ENCODE peak calls at places on chromosomes 2 and 18, in five cellular contexts. F is heart right ventricle, M is upper lobe of right lung, H is right lobe of liver, N is HepG2. P is an unnamed sample.

GRCh38 chr2:237496428-237496827 is 9.4 kb downstream of the MLPH start:
- DNase-seq in F (no peak), M (no peak), H (no peak), N (no peak), P (no peak)

GRCh38 chr18:46160050-46160798 is 56.0 kb downstream of the HAUS1 start:
- DNase-seq in F (no peak), M (no peak), H (no peak), N (no peak), P (no peak)

GRCh38 chr18:9482790-9483189 is 7.5 kb downstream of the RALBP1 start:
- DNase-seq in F (no peak), M (no peak), H (no peak), N (no peak), P (no peak)

GRCh38 chr2:162828545-162828944 is 10.0 kb downstream of the KCNH7 start:
- DNase-seq in F (no peak), M (no peak), H (no peak), N (no peak), P (no peak)

GRCh38 chr2:236677368-236677767 is 107.7 kb downstream of the ACKR3 start:
- DNase-seq in F (no peak), M (no peak), H (no peak), N (no peak), P (no peak)

GRCh38 chr2:66874411-66874810 is 439.5 kb downstream of the MEIS1 start:
- DNase-seq in F (no peak), M (no peak), H (no peak), N (no peak), P (no peak)

GRCh38 chr2:85291425-85292023 is 36.3 kb downstream of the TGOLN2 start:
- DNase-seq in F (no peak), M (no peak), H (no peak), N (no peak), P (no peak)

GRCh38 chr2:55839182-55839819 is 84.3 kb downstream of the EFEMP1 start:
- DNase-seq in F (no peak), M (no peak), H (peak; percentile 48), N (peak; percentile 91), P (no peak)

GRCh38 chr18:31274915-31275314 is 43.0 kb upstream of the DSG1 start:
- DNase-seq in F (peak; percentile 65), M (peak; percentile 66), H (peak; percentile 71), N (peak; percentile 58), P (no peak)

GRCh38 chr2:37713258-37713700 is 41.8 kb upstream of the CDC42EP3 start:
- DNase-seq in F (no peak), M (no peak), H (no peak), N (no peak), P (no peak)

GRCh38 chr2:131056204-131056975 is 36.9 kb downstream of the FAM168B start:
- DNase-seq in F (no peak), M (no peak), H (no peak), N (no peak), P (no peak)

GRCh38 chr2:3005859-3006258 is 371.8 kb downstream of the EIPR1 start:
- DNase-seq in F (no peak), M (no peak), H (no peak), N (no peak), P (no peak)

GRCh38 chr2:60213865-60214657 is 339.4 kb downstream of the BCL11A start:
- DNase-seq in F (peak; percentile 18), M (no peak), H (peak; percentile 70), N (no peak), P (no peak)

GRCh38 chr2:63827749-63828148 is 13.9 kb upstream of the UGP2 start:
- DNase-seq in F (no peak), M (no peak), H (no peak), N (peak; percentile 92), P (no peak)

GRCh38 chr2:105410554-105410953 is 11.7 kb upstream of the FHL2 start:
- DNase-seq in F (no peak), M (no peak), H (no peak), N (no peak), P (no peak)

GRCh38 chr2:105400138-105400540 is 1.3 kb upstream of the FHL2 start:
- DNase-seq in F (no peak), M (no peak), H (no peak), N (no peak), P (no peak)

GRCh38 chr2:20232837-20233207 is 7.9 kb upstream of the SDC1 start:
- DNase-seq in F (no peak), M (peak; percentile 46), H (no peak), N (no peak), P (no peak)

GRCh38 chr2:85682378-85682777 is 11.8 kb upstream of the GNLY start:
- DNase-seq in F (no peak), M (no peak), H (no peak), N (no peak), P (peak; percentile 56)

GRCh38 chr18:10140928-10141327 is 227.1 kb downstream of the VAPA start:
- DNase-seq in F (no peak), M (no peak), H (no peak), N (peak; percentile 85), P (no peak)

GRCh38 chr2:229342376-229342775 is 71.3 kb upstream of the PID1 start:
- DNase-seq in F (peak; percentile 15), M (peak; percentile 76), H (peak; percentile 65), N (peak; percentile 4), P (no peak)

GRCh38 chr2:173574304-173574703 is 219.6 kb downstream of the CDCA7 start:
- DNase-seq in F (no peak), M (no peak), H (no peak), N (no peak), P (no peak)

GRCh38 chr2:43127208-43127940 is 99.0 kb downstream of the ZFP36L2 start:
- DNase-seq in F (peak; percentile 63), M (peak; percentile 91), H (peak; percentile 81), N (peak; percentile 68), P (peak; percentile 81)

GRCh38 chr18:23784811-23785245 is 95.6 kb downstream of the LAMA3 start:
- DNase-seq in F (peak; percentile 39), M (no peak), H (no peak), N (no peak), P (no peak)

GRCh38 chr2:235433860-235434259 is 60.0 kb upstream of the AGAP1 start:
- DNase-seq in F (peak; percentile 79), M (no peak), H (peak; percentile 72), N (peak; percentile 10), P (no peak)

GRCh38 chr2:69525261-69525660 is 88.0 kb upstream of the NFU1 start:
- DNase-seq in F (no peak), M (no peak), H (no peak), N (no peak), P (no peak)

GRCh38 chr2:230411484-230412368 is 4.3 kb upstream of the SP100 start:
- DNase-seq in F (peak; percentile 64), M (peak; percentile 87), H (peak; percentile 83), N (peak; percentile 62), P (peak; percentile 80)

GRCh38 chr2:215941726-215942125 is 71.6 kb downstream of the MREG start:
- DNase-seq in F (no peak), M (no peak), H (no peak), N (no peak), P (no peak)

GRCh38 chr2:227819398-227819697 is 5.7 kb downstream of the CCL20 start:
- DNase-seq in F (no peak), M (no peak), H (no peak), N (no peak), P (no peak)

GRCh38 chr18:839224-840079 is 27.4 kb upstream of the YES1 start:
- DNase-seq in F (peak; percentile 84), M (peak; percentile 91), H (peak; percentile 85), N (peak; percentile 69), P (peak; percentile 90)

GRCh38 chr2:30639836-30640235 is 167.4 kb downstream of the CAPN13 start:
- DNase-seq in F (no peak), M (no peak), H (no peak), N (no peak), P (no peak)

GRCh38 chr18:61917870-61918269 is 25.1 kb upstream of the RNF152 start:
- DNase-seq in F (no peak), M (no peak), H (no peak), N (no peak), P (no peak)

GRCh38 chr2:127614246-127614645 is 31.7 kb upstream of the GPR17 start:
- DNase-seq in F (no peak), M (no peak), H (no peak), N (no peak), P (peak; percentile 8)

GRCh38 chr2:23077599-23077998 is 307.4 kb upstream of the KLHL29 start:
- DNase-seq in F (no peak), M (no peak), H (no peak), N (no peak), P (no peak)

GRCh38 chr2:200689115-200689514 is 103.3 kb downstream of the AOX1 start:
- DNase-seq in F (no peak), M (no peak), H (no peak), N (no peak), P (no peak)

GRCh38 chr2:226002438-226002837 is 602.9 kb downstream of the NYAP2 start:
- DNase-seq in F (peak; percentile 32), M (no peak), H (no peak), N (peak; percentile 58), P (no peak)

GRCh38 chr18:59659486-59660187 is 37.6 kb downstream of the CCBE1 start:
- DNase-seq in F (no peak), M (no peak), H (no peak), N (no peak), P (no peak)

GRCh38 chr18:59656488-59656887 is 40.7 kb downstream of the CCBE1 start:
- DNase-seq in F (no peak), M (no peak), H (no peak), N (no peak), P (no peak)

GRCh38 chr18:59660398-59660797 is 36.8 kb downstream of the CCBE1 start:
- DNase-seq in F (no peak), M (no peak), H (no peak), N (no peak), P (no peak)

GRCh38 chr18:59655661-59656060 is 41.6 kb downstream of the CCBE1 start:
- DNase-seq in F (no peak), M (no peak), H (no peak), N (no peak), P (no peak)

GRCh38 chr18:59657012-59657411 is 40.2 kb downstream of the CCBE1 start:
- DNase-seq in F (no peak), M (no peak), H (no peak), N (no peak), P (no peak)
- H3K4me3 ChIP-seq in F (no peak overlapping the region), M (no peak overlapping the region), H (no peak overlapping the region), N (no peak overlapping the region), P (no peak overlapping the region)

GRCh38 chr2:158969717-158970521 is 1.5 kb downstream of the TANC1 start:
- DNase-seq in F (peak; percentile 48), M (peak; percentile 79), H (peak; percentile 74), N (no peak), P (peak; percentile 70)
- H3K27ac ChIP-seq in F (peak overlapping the region; percentile 96), M (peak overlapping the region; percentile 89), H (peak overlapping the region; percentile 69), N (no peak overlapping the region), P (peak overlapping the region; percentile 90)

GRCh38 chr2:9263388-9263787 is 56.8 kb downstream of the ASAP2 start:
- DNase-seq in F (peak; percentile 51), M (peak; percentile 68), H (no peak), N (no peak), P (no peak)
- H3K4me3 ChIP-seq in F (peak overlapping the region; percentile 14), M (no peak overlapping the region), H (no peak overlapping the region), N (no peak overlapping the region), P (no peak overlapping the region)

GRCh38 chr18:12989397-12990127 is 1.6 kb upstream of the CEP192 start:
- DNase-seq in F (no peak), M (no peak), H (no peak), N (no peak), P (no peak)
- H3K27ac ChIP-seq in F (no peak overlapping the region), M (no peak overlapping the region), H (no peak overlapping the region), N (no peak overlapping the region), P (no peak overlapping the region)

GRCh38 chr2:222290691-222291484 is 7.9 kb downstream of the PAX3 start:
- DNase-seq in F (no peak), M (no peak), H (no peak), N (no peak), P (no peak)
- H3K4me3 ChIP-seq in F (no peak overlapping the region), M (no peak overlapping the region), H (no peak overlapping the region), N (no peak overlapping the region), P (no peak overlapping the region)